ENCODE peak calls at places on chromosome 5, in six cellular contexts. D is PC-3, R is pancreas, A is fibroblast of the aortic adventitia, C is left ventricle myocardium inferior, X is NB4. Z is an unnamed sample.

GRCh38 chr5:14263700-14264099 is 120.6 kb downstream of the TRIO start:
- DNase-seq in D (no peak), R (no peak), A (no peak), C (no peak), X (no peak), Z (peak)

GRCh38 chr5:67090593-67090992 is 106.0 kb downstream of the CD180 start:
- DNase-seq in D (no peak), R (no peak), A (no peak), C (no peak), X (no peak), Z (peak)

GRCh38 chr5:137750436-137750835 is 3.7 kb downstream of the HNRNPA0 start:
- DNase-seq in D (no peak), R (no peak), A (no peak), C (no peak), X (no peak), Z (no peak)

GRCh38 chr5:66367814-66368541 is 223.9 kb downstream of the SREK1 start:
- DNase-seq in D (no peak), R (no peak), A (no peak), C (peak), X (no peak), Z (no peak)

GRCh38 chr5:32206799-32207634 is 32.9 kb upstream of the GOLPH3 start:
- DNase-seq in D (no peak), R (no peak), A (no peak), C (no peak), X (peak), Z (no peak)

GRCh38 chr5:121182788-121183490 is 668.7 kb upstream of the FTMT start:
- DNase-seq in D (peak), R (no peak), A (peak), C (no peak), X (peak), Z (peak)

GRCh38 chr5:34587355-34588241 is 68.5 kb upstream of the RAI14 start:
- DNase-seq in D (peak), R (no peak), A (peak), C (no peak), X (peak), Z (peak)

GRCh38 chr5:77360381-77360780 is 131.7 kb downstream of the WDR41 start:
- DNase-seq in D (no peak), R (no peak), A (no peak), C (no peak), X (no peak), Z (no peak)

GRCh38 chr5:110043025-110043424 is 353.3 kb downstream of the MAN2A1 start:
- DNase-seq in D (no peak), R (no peak), A (no peak), C (no peak), X (no peak), Z (no peak)

GRCh38 chr5:34001231-34001935 is 6.5 kb downstream of the AMACR start:
- DNase-seq in D (peak), R (peak), A (peak), C (no peak), X (no peak), Z (peak)

GRCh38 chr5:129244478-129244877 is 149.9 kb downstream of the ISOC1 start:
- DNase-seq in D (no peak), R (no peak), A (peak), C (no peak), X (no peak), Z (peak)

GRCh38 chr5:19795218-19795617 is 192.8 kb downstream of the CDH18 start:
- DNase-seq in D (peak), R (no peak), A (peak), C (no peak), X (no peak), Z (peak)

GRCh38 chr5:132947661-132948060 is 15.8 kb downstream of the AFF4 start:
- DNase-seq in D (no peak), R (no peak), A (peak), C (no peak), X (no peak), Z (no peak)

GRCh38 chr5:100706796-100707195 is 171.6 kb downstream of the FAM174A start:
- DNase-seq in D (peak), R (no peak), A (peak), C (no peak), X (peak), Z (peak)

GRCh38 chr5:9348296-9348996 is 197.4 kb downstream of the SEMA5A start:
- DNase-seq in D (peak), R (no peak), A (peak), C (no peak), X (no peak), Z (peak)

GRCh38 chr5:108749130-108749861 is 1.6 kb downstream of the FER start:
- DNase-seq in D (no peak), R (peak), A (no peak), C (no peak), X (peak), Z (peak)

GRCh38 chr5:157283434-157283833 is 17.5 kb downstream of the CYFIP2 start:
- DNase-seq in D (no peak), R (no peak), A (no peak), C (no peak), X (peak), Z (no peak)

GRCh38 chr5:138352722-138353549 is 451 bp downstream of the KDM3B start:
- DNase-seq in D (peak), R (peak), A (no peak), C (peak), X (peak), Z (peak)

GRCh38 chr5:136199408-136199807 is 6.4 kb upstream of the SMIM32 start:
- DNase-seq in D (no peak), R (no peak), A (no peak), C (no peak), X (no peak), Z (no peak)

GRCh38 chr5:177600458-177601018 is 606 bp downstream of the B4GALT7 start:
- DNase-seq in D (peak), R (no peak), A (peak), C (no peak), X (no peak), Z (peak)

GRCh38 chr5:137616046-137616445 is 116.9 kb upstream of the SPOCK1 start:
- DNase-seq in D (no peak), R (no peak), A (no peak), C (no peak), X (no peak), Z (no peak)

GRCh38 chr5:58849995-58850667 is 267.3 kb downstream of the RAB3C start:
- DNase-seq in D (peak), R (peak), A (peak), C (no peak), X (peak), Z (peak)

GRCh38 chr5:75510417-75510835 is 1.0 kb downstream of the CERT1 start:
- DNase-seq in D (peak), R (peak), A (peak), C (no peak), X (peak), Z (peak)

DNA sequence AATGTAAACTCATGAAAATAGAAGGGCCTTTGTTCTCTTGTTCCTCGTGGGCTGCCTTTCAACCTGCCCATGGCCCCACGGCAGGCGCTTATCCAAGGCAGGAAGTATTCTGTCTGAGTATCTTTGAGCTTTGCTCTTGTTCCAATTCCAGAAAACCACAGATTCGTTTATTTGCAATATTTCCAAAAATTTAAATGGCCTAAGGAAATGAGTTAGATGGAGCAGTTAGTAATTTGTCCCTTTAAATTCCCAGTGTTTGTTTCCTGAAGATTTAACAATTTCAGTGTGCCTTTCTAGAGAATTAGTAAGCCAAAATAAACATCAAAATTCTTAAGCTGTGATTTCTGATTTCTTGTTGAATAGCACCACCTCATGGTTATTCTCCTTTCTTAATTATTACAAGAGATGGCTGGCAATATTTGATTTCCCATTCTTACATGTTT is 299.4 kb upstream of the RASA1 start:
- DNase-seq in D (peak), R (peak), A (peak), C (peak), X (peak), Z (peak)
- TF ChIP-seq CTCF in D (peak), R (peak), A (peak), C (peak), X (no peak), Z (no peak)

GRCh38 chr5:1156754-1157460 is 44.5 kb upstream of the SLC6A19 start:
- DNase-seq in D (no peak), R (no peak), A (no peak), C (no peak), X (no peak), Z (no peak)

GRCh38 chr5:1153428-1153827 is 41.6 kb upstream of the SLC12A7 start:
- DNase-seq in D (no peak), R (no peak), A (no peak), C (no peak), X (no peak), Z (no peak)

GRCh38 chr5:1158647-1159340 is 42.6 kb upstream of the SLC6A19 start:
- DNase-seq in D (no peak), R (no peak), A (no peak), C (no peak), X (no peak), Z (no peak)

GRCh38 chr5:1155191-1156032 is 43.5 kb upstream of the SLC12A7 start:
- DNase-seq in D (no peak), R (no peak), A (no peak), C (no peak), X (no peak), Z (no peak)

DNA sequence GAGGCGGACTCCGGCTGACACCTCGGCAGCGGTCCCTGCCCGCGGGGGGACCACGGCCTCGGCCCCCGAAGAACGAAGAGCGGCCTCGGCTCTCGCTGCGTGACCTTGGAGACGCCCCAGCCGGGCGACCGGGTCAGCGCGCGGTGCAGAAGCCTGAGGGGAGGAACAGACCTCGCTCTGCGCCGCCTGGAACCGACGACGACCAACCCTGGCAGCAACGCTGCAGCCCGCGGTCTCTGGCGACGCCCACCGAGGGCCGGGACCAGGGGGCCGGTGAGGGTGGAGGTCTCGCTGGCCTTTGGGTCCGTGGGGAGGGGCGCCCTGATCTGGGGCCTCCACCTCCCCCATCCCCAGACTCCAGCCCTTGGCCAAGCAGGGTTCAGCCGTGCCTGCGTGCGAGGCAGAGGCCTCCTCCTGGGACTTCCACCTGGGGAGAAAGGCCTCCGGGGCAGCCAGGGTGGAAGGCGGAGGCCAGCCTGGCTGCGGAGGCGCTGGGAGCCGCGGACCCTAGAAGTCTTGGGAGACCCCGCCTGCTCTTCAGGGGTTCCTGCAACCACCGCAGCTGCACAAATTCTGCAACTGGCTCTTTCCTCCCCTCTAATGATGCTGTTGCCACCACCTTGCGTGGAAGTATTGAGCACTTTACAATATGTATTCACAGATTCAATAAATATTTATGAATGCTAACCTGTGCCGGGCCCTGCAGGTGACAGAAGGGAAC is 44.3 kb upstream of the SLC12A7 start:
- DNase-seq in D (no peak), R (no peak), A (no peak), C (no peak), X (no peak), Z (no peak)
- H3K4me3 ChIP-seq in D (no peak), R (no peak), A (no peak), C (peak), X (no peak), Z (no peak)

GRCh38 chr5:92222449-92222848 is 839.3 kb upstream of the ARRDC3 start:
- DNase-seq in D (peak), R (no peak), A (no peak), C (no peak), X (no peak), Z (no peak)
- TF ChIP-seq CTCF in D (peak), R (no peak), A (no peak), C (peak), X (no peak), Z (no peak)

GRCh38 chr5:112119527-112119926 is 299.6 kb downstream of the EPB41L4A start:
- DNase-seq in D (no peak), R (no peak), A (no peak), C (no peak), X (peak), Z (no peak)

GRCh38 chr5:112121268-112121667 is 297.8 kb downstream of the EPB41L4A start:
- DNase-seq in D (no peak), R (no peak), A (peak), C (no peak), X (no peak), Z (no peak)

GRCh38 chr5:112113565-112113964 is 305.5 kb downstream of the EPB41L4A start:
- DNase-seq in D (no peak), R (no peak), A (no peak), C (no peak), X (no peak), Z (no peak)

GRCh38 chr5:112119969-112120368 is 299.1 kb downstream of the EPB41L4A start:
- DNase-seq in D (no peak), R (no peak), A (no peak), C (no peak), X (peak), Z (no peak)

DNA sequence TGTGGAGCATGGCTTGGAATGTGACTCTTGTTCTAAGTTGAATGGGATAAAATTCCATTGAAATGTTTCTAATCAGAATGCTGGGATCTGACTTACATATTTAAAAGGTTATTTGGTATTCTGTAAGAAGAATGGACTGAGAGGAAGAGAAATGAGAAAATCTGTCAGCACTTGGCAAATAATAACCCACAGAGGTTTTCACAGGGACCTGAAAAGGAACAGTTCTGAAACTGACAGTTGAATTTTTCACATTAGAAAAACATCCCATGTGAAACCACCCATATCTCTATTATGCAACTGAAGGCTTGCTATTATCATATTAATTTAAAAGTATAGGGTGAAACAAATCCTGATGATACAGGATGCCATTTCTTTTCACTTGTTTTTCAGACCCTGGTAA is 302.7 kb downstream of the EPB41L4A start:
- DNase-seq in D (no peak), R (no peak), A (peak), C (no peak), X (no peak), Z (no peak)
- H3K4me3 ChIP-seq in D (no peak), R (no peak), A (no peak), C (no peak), X (no peak), Z (no peak)

DNA sequence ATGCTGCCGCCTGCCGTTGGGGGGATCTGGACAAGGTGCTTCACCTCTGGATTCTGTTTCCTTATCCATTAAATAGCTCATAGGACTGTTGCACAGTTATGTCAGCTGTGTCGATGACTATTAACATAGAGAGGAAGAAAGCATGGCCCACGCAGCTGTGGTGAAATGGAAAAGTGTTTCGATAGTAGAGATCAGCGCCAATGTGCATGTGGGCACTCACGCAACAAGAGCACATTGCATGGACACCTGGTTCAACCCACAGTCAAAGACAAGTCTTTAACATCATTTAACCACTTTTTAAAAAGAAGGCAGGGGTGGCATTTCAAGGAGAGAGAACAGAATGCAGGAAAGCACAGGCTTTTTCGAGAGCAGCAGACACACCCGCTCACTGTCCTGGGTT is 107.6 kb downstream of the ADCY2 start:
- DNase-seq in D (no peak), R (no peak), A (no peak), C (no peak), X (no peak), Z (no peak)
- TF ChIP-seq CTCF in D (no peak), R (no peak), A (no peak), C (no peak), X (no peak), Z (no peak)

GRCh38 chr5:81855576-81855975 is 104.7 kb upstream of the SSBP2 start:
- DNase-seq in D (no peak), R (no peak), A (peak), C (no peak), X (no peak), Z (peak)

GRCh38 chr5:81856948-81857928 is 106.3 kb upstream of the SSBP2 start:
- DNase-seq in D (peak), R (peak), A (no peak), C (peak), X (peak), Z (peak)

GRCh38 chr5:81853005-81853357 is 102.1 kb upstream of the SSBP2 start:
- DNase-seq in D (no peak), R (no peak), A (no peak), C (no peak), X (no peak), Z (no peak)

GRCh38 chr5:81854485-81854884 is 103.6 kb upstream of the SSBP2 start:
- DNase-seq in D (no peak), R (no peak), A (no peak), C (no peak), X (no peak), Z (no peak)

DNA sequence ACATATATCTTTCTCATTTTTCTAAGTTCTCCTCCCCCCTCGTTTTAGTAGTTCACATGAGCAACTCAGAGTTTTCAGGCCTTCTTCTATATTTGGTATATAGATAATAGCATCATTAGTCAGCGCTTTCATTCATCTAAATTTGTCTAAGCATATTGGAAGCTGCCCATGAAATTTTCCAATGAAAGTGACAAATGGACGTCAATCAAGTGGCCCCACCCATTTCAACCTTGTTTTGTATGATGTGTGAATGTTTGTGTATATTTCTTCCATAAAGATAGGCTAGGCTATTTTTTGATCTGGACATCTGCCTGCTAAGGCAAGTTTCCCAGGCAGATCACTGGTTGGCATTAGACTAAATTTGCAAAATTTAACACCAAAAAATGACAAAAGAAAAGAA is 104.0 kb upstream of the SSBP2 start:
- DNase-seq in D (no peak), R (no peak), A (peak), C (no peak), X (no peak), Z (peak)
- H3K4me3 ChIP-seq in D (no peak), R (no peak), A (no peak), C (no peak), X (no peak), Z (no peak)

GRCh38 chr5:127680579-127680978 is 22.6 kb upstream of the CCDC192 start:
- DNase-seq in D (no peak), R (no peak), A (no peak), C (no peak), X (no peak), Z (no peak)

GRCh38 chr5:127686424-127686823 is 16.8 kb upstream of the CCDC192 start:
- DNase-seq in D (no peak), R (no peak), A (no peak), C (no peak), X (no peak), Z (no peak)

GRCh38 chr5:127683006-127683405 is 20.2 kb upstream of the CCDC192 start:
- DNase-seq in D (no peak), R (no peak), A (peak), C (no peak), X (no peak), Z (no peak)

GRCh38 chr5:127685662-127686061 is 17.5 kb upstream of the CCDC192 start:
- DNase-seq in D (no peak), R (no peak), A (peak), C (no peak), X (no peak), Z (peak)

GRCh38 chr5:127684722-127685467 is 18.3 kb upstream of the CCDC192 start:
- DNase-seq in D (no peak), R (no peak), A (no peak), C (no peak), X (no peak), Z (peak)
- TF ChIP-seq CTCF in D (no peak), R (no peak), A (no peak), C (no peak), X (no peak), Z (no peak)

DNA sequence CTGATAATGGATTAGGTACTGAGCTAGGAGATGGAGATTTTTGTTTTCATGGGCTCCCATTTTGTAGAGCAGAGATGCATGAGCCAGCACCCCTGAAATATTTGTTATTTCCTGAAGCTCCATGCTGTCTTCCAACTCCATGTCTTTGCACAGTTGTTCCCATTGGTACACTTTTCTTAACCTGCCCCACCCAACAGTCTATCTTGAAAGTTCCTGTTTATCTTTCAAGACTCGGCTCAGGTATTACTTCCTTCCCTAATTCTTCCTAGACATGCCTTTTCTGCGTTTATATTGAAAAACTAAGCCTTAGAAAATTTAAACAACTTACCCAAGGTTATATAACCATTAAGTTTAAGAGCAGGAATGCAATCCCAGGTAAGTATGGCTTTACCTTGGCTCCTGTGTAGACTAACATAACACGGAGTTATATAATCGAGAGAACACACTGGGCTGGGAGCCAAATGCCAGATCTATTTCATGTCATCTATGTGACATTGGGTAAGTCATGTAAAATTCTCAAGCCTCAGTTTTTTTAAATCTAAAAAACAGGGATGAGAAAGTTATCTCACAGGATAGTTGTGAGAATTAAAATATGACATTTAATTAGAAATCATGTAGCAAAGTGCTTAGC is 67.4 kb downstream of the LIX1 start:
- DNase-seq in D (no peak), R (no peak), A (no peak), C (no peak), X (no peak), Z (no peak)
- H3K4me3 ChIP-seq in D (no peak), R (no peak), A (no peak), C (no peak), X (no peak), Z (no peak)